ENCODE peak calls at places on chromosomes 11 and 22, in six cellular contexts. X is esophagus squamous epithelium, Z is hypothalamus, F is heart right ventricle, T is NCI-H1092 treated with DMSO at 0.1 percent for 48 hours, G is Daoy. Y is an unnamed sample.

GRCh38 chr11:14927146-14927545 is 35.1 kb upstream of the CYP2R1 start:
- DNase-seq in X (no peak), Z (no peak), F (no peak), T (no peak), G (no peak), Y (no peak)

GRCh38 chr11:84853841-84854497 is 773.2 kb downstream of the DLG2 start:
- DNase-seq in X (no peak), Z (no peak), F (no peak), T (no peak), G (no peak), Y (no peak)

GRCh38 chr22:30182365-30182764 is 64.2 kb downstream of the LIF start:
- DNase-seq in X (no peak), Z (no peak), F (no peak), T (no peak), G (peak), Y (no peak)

GRCh38 chr11:15835705-15836411 is 520.5 kb downstream of the SOX6 start:
- DNase-seq in X (no peak), Z (no peak), F (no peak), T (no peak), G (no peak), Y (no peak)

GRCh38 chr11:11514246-11514645 is 107.6 kb downstream of the GALNT18 start:
- DNase-seq in X (no peak), Z (no peak), F (no peak), T (no peak), G (no peak), Y (no peak)

GRCh38 chr11:62574363-62575057 is 819 bp upstream of the EEF1G start:
- DNase-seq in X (no peak), Z (no peak), F (peak), T (peak), G (peak), Y (no peak)

GRCh38 chr11:38315151-38315550 is 1717.1 kb upstream of the RAG2 start:
- DNase-seq in X (no peak), Z (no peak), F (no peak), T (no peak), G (no peak), Y (no peak)

GRCh38 chr22:44159811-44160210 is 20.9 kb upstream of the PARVG start:
- DNase-seq in X (no peak), Z (no peak), F (no peak), T (no peak), G (no peak), Y (no peak)

GRCh38 chr11:26753738-26754504 is 32.1 kb upstream of the SLC5A12 start:
- DNase-seq in X (no peak), Z (peak), F (no peak), T (peak), G (peak), Y (no peak)

GRCh38 chr11:115869780-115870431 is 365.7 kb upstream of the CADM1 start:
- DNase-seq in X (no peak), Z (no peak), F (no peak), T (peak), G (peak), Y (no peak)

GRCh38 chr11:111770581-111771134 is 4.5 kb upstream of the PPP2R1B start:
- DNase-seq in X (no peak), Z (no peak), F (no peak), T (peak), G (no peak), Y (no peak)

GRCh38 chr11:43556269-43556668 is 124.3 kb upstream of the HSD17B12 start:
- DNase-seq in X (no peak), Z (no peak), F (no peak), T (no peak), G (no peak), Y (no peak)

GRCh38 chr11:105282658-105283057 is 143.1 kb upstream of the CARD18 start:
- DNase-seq in X (no peak), Z (no peak), F (no peak), T (no peak), G (no peak), Y (no peak)

GRCh38 chr11:70397336-70397982 is 870 bp upstream of the CTTN start:
- DNase-seq in X (no peak), Z (no peak), F (no peak), T (peak), G (peak), Y (no peak)

GRCh38 chr11:35600439-35600838 is 17.8 kb upstream of the FJX1 start:
- DNase-seq in X (no peak), Z (no peak), F (no peak), T (no peak), G (no peak), Y (no peak)

GRCh38 chr11:123429851-123430735 is at the start of gene GRAMD1B:
- DNase-seq in X (no peak), Z (no peak), F (peak), T (peak), G (peak), Y (peak)

GRCh38 chr22:22815397-22816170 is 72.0 kb upstream of the IGLL5 start:
- DNase-seq in X (no peak), Z (no peak), F (no peak), T (no peak), G (no peak), Y (no peak)

GRCh38 chr11:7599209-7599608 is 74.1 kb downstream of the CYB5R2 start:
- DNase-seq in X (no peak), Z (no peak), F (no peak), T (no peak), G (no peak), Y (no peak)

GRCh38 chr11:122207505-122207904 is 91.5 kb upstream of the BLID start:
- DNase-seq in X (no peak), Z (no peak), F (no peak), T (peak), G (peak), Y (no peak)

Y was measured in activated B cell treated with CpG ODN at 0.5 μM for 24 hours.